ENCODE peak calls at places on chromosomes 1 and 21, in seven cellular contexts. E is fibroblast of mammary gland; Z is suprapubic skin; O is AG09309; A is GOT3; X is effector CD8-positive, alpha-beta T cell; V is activated CD4-positive, alpha-beta T cell treated with anti-CD3 and anti-CD28 coated beads, Interleukin-2, amount 50 U/mL, for 24 hours. K is an unnamed sample.

GRCh38 chr21:45528981-45529784 is 13.1 kb downstream of the SLC19A1 start:
- DNase-seq in E (no peak), Z (peak; percentile 33), O (no peak), A (no peak), X (no peak), V (no peak), K (no peak)

GRCh38 chr1:215704089-215704860 is 137.2 kb downstream of the KCTD3 start:
- DNase-seq in E (peak; percentile 60), Z (no peak), O (no peak), A (no peak), X (no peak), V (no peak), K (peak; percentile 11)

GRCh38 chr1:39462074-39462473 is 29.4 kb upstream of the BMP8A start:
- DNase-seq in E (peak; percentile 81), Z (no peak), O (no peak), A (no peak), X (no peak), V (no peak), K (no peak)

GRCh38 chr1:170126691-170127090 is 19.1 kb upstream of the NTMT2 start:
- DNase-seq in E (peak; percentile 83), Z (no peak), O (peak; percentile 93), A (peak; percentile 49), X (no peak), V (no peak), K (no peak)

GRCh38 chr21:31571879-31572278 is 87.6 kb upstream of the SOD1 start:
- DNase-seq in E (no peak), Z (no peak), O (no peak), A (no peak), X (no peak), V (no peak), K (no peak)

GRCh38 chr1:237507005-237507404 is 383.7 kb downstream of the ZP4 start:
- DNase-seq in E (no peak), Z (no peak), O (no peak), A (no peak), X (no peak), V (no peak), K (no peak)

GRCh38 chr1:219805191-219805590 is 123.2 kb downstream of the SLC30A10 start:
- DNase-seq in E (no peak), Z (no peak), O (no peak), A (no peak), X (no peak), V (no peak), K (no peak)

GRCh38 chr1:154975409-154976205 is 1.1 kb downstream of the CKS1B start:
- DNase-seq in E (peak; percentile 55), Z (peak; percentile 88), O (no peak), A (no peak), X (no peak), V (peak; percentile 37), K (peak; percentile 35)

GRCh38 chr1:198575715-198576641 is 35.5 kb upstream of the ATP6V1G3 start:
- DNase-seq in E (peak; percentile 22), Z (no peak), O (no peak), A (no peak), X (no peak), V (no peak), K (no peak)

GRCh38 chr1:226825037-226825745 is 45.2 kb upstream of the PSEN2 start:
- DNase-seq in E (no peak), Z (no peak), O (no peak), A (no peak), X (no peak), V (no peak), K (no peak)

GRCh38 chr21:45363921-45364463 is 41.0 kb upstream of the COL18A1 start:
- DNase-seq in E (peak; percentile 100), Z (peak; percentile 91), O (peak; percentile 96), A (peak; percentile 60), X (no peak), V (no peak), K (peak; percentile 63)

GRCh38 chr1:235669277-235669676 is 19.7 kb upstream of the GNG4 start:
- DNase-seq in E (no peak), Z (no peak), O (no peak), A (no peak), X (no peak), V (no peak), K (no peak)

GRCh38 chr1:206685256-206685748 is 597 bp downstream of the MAPKAPK2 start:
- DNase-seq in E (peak; percentile 66), Z (no peak), O (no peak), A (no peak), X (peak; percentile 22), V (no peak), K (no peak)

GRCh38 chr1:38835230-38835827 is 24.2 kb downstream of the RRAGC start:
- DNase-seq in E (peak; percentile 87), Z (no peak), O (peak; percentile 63), A (no peak), X (no peak), V (no peak), K (peak; percentile 73)

GRCh38 chr1:67355745-67356424 is 48.2 kb downstream of the IL12RB2 start:
- DNase-seq in E (peak; percentile 72), Z (no peak), O (peak; percentile 82), A (no peak), X (no peak), V (no peak), K (no peak)

GRCh38 chr1:39130297-39130696 is 74.2 kb upstream of the MACF1 start:
- DNase-seq in E (peak; percentile 92), Z (no peak), O (peak; percentile 76), A (no peak), X (no peak), V (no peak), K (peak; percentile 21)

GRCh38 chr21:31162827-31163226 is 124.6 kb upstream of the KRTAP19-8 start:
- DNase-seq in E (peak; percentile 71), Z (no peak), O (no peak), A (no peak), X (no peak), V (no peak), K (no peak)

GRCh38 chr1:83998599-83999315 is at the start of gene TTLL7:
- DNase-seq in E (peak; percentile 54), Z (peak; percentile 77), O (peak; percentile 16), A (peak; percentile 23), X (no peak), V (peak; percentile 30), K (peak; percentile 42)

GRCh38 chr1:111406325-111406768 is 21.2 kb downstream of the OVGP1 start:
- DNase-seq in E (peak; percentile 31), Z (no peak), O (no peak), A (no peak), X (no peak), V (no peak), K (no peak)

GRCh38 chr1:30888391-30888790 is 20.2 kb downstream of the SDC3 start:
- DNase-seq in E (peak; percentile 73), Z (no peak), O (peak; percentile 93), A (no peak), X (no peak), V (no peak), K (no peak)

GRCh38 chr1:25906644-25907300 is 553 bp upstream of the STMN1 start:
- DNase-seq in E (no peak), Z (no peak), O (no peak), A (no peak), X (peak; percentile 28), V (no peak), K (no peak)

GRCh38 chr1:227449051-227449450 is 114.3 kb upstream of the ZNF678 start:
- DNase-seq in E (peak; percentile 45), Z (no peak), O (no peak), A (no peak), X (no peak), V (no peak), K (peak; percentile 44)

GRCh38 chr1:173206816-173207595 is at the start of gene TNFSF4:
- DNase-seq in E (peak; percentile 41), Z (no peak), O (no peak), A (no peak), X (no peak), V (no peak), K (no peak)

GRCh38 chr1:65395887-65396612 is 24.4 kb upstream of the LEPR start:
- DNase-seq in E (peak; percentile 77), Z (no peak), O (peak; percentile 47), A (peak; percentile 10), X (no peak), V (no peak), K (no peak)

GRCh38 chr1:194268839-194269238 is 1082.4 kb upstream of the B3GALT2 start:
- DNase-seq in E (no peak), Z (no peak), O (no peak), A (no peak), X (no peak), V (no peak), K (no peak)